ENCODE peak calls at places on chromosomes 6 and 20, in four cellular contexts. U, X, N and Z are unnamed samples.

GRCh38 chr20:15316556-15316955 is 979.1 kb upstream of the FLRT3 start:
- DNase-seq in U (no peak), X (no peak), N (no peak), Z (no peak)

GRCh38 chr6:21615504-21615903 is 22.0 kb downstream of the SOX4 start:
- DNase-seq in U (no peak), X (no peak), N (no peak), Z (no peak)

GRCh38 chr6:40386200-40386599 is 201.0 kb downstream of the LRFN2 start:
- DNase-seq in U (no peak), X (no peak), N (no peak), Z (no peak)

GRCh38 chr20:61864481-61864880 is 201.2 kb downstream of the TAF4 start:
- DNase-seq in U (no peak), X (no peak), N (no peak), Z (no peak)

GRCh38 chr20:31581391-31581790 is 23.7 kb upstream of the ID1 start:
- DNase-seq in U (no peak), X (no peak), N (no peak), Z (no peak)

GRCh38 chr20:40869416-40870147 is 159.0 kb upstream of the TOP1 start:
- DNase-seq in U (no peak), X (no peak), N (no peak), Z (no peak)

GRCh38 chr6:81938014-81938761 is 185.7 kb upstream of the TENT5A start:
- DNase-seq in U (peak), X (no peak), N (no peak), Z (no peak)

GRCh38 chr6:100267721-100268123 is 197.0 kb downstream of the SIM1 start:
- DNase-seq in U (no peak), X (no peak), N (no peak), Z (no peak)

GRCh38 chr6:151494235-151494950 is 576 bp downstream of the CCDC170 start:
- DNase-seq in U (no peak), X (peak), N (peak), Z (no peak)

GRCh38 chr20:41905186-41905585 is 287.0 kb upstream of the CHD6 start:
- DNase-seq in U (no peak), X (no peak), N (no peak), Z (no peak)

GRCh38 chr6:69729870-69730449 is 66.8 kb downstream of the LMBRD1 start:
- DNase-seq in U (peak), X (no peak), N (no peak), Z (no peak)

GRCh38 chr20:31484001-31484400 is 8.9 kb downstream of the REM1 start:
- DNase-seq in U (no peak), X (peak), N (peak), Z (no peak)

GRCh38 chr6:106547961-106548453 is 81.3 kb downstream of the RTN4IP1 start:
- DNase-seq in U (no peak), X (no peak), N (no peak), Z (no peak)

GRCh38 chr6:93407186-93407585 is 12.2 kb downstream of the EPHA7 start:
- DNase-seq in U (no peak), X (no peak), N (no peak), Z (no peak)